ENCODE peak calls at places on chromosome 11, in four cellular contexts. V, H, F and R are unnamed samples.

GRCh38 chr11:119643878-119644225 is 85.1 kb downstream of the NECTIN1 start:
- DNase-seq in V (no peak), H (no peak), F (no peak), R (no peak)

GRCh38 chr11:44693654-44694119 is 33.1 kb upstream of the TSPAN18 start:
- DNase-seq in F (no peak), H (no peak), V (peak; percentile 26), R (no peak)

GRCh38 chr11:27040302-27041115 is at the start of gene BBOX1:
- DNase-seq in F (no peak), V (no peak), H (no peak), R (no peak)

GRCh38 chr11:119222308-119222707 is 16.2 kb downstream of the CBL start:
- DNase-seq in V (no peak), F (no peak), H (no peak), R (peak; percentile 72)

GRCh38 chr11:26823963-26824362 is 102.1 kb upstream of the SLC5A12 start:
- DNase-seq in H (no peak), V (no peak), F (no peak), R (no peak)

GRCh38 chr11:16738198-16738948 is at the start of gene C11orf58:
- DNase-seq in H (peak; percentile 92), F (peak; percentile 98), V (peak; percentile 98), R (peak; percentile 98)

GRCh38 chr11:119065369-119065768 is 2.2 kb upstream of the VPS11 start:
- DNase-seq in H (no peak), V (peak; percentile 43), F (peak; percentile 53), R (peak; percentile 65)

GRCh38 chr11:106727261-106727660 is 291.0 kb downstream of the GUCY1A2 start:
- DNase-seq in F (no peak), H (no peak), V (no peak), R (no peak)

GRCh38 chr11:64003807-64004589 is 17.8 kb downstream of the OTUB1 start:
- DNase-seq in V (no peak), F (no peak), H (no peak), R (peak; percentile 15)

GRCh38 chr11:126061707-126062678 is 673 bp downstream of the CDON start:
- DNase-seq in V (peak; percentile 83), F (peak; percentile 32), H (peak; percentile 23), R (peak; percentile 76)

GRCh38 chr11:96275807-96276594 is 67.0 kb downstream of the MAML2 start:
- DNase-seq in H (no peak), F (no peak), V (no peak), R (peak; percentile 25)

GRCh38 chr11:59918987-59919589 is 19.1 kb upstream of the OOSP1 start:
- DNase-seq in H (peak; percentile 56), V (peak; percentile 33), F (peak; percentile 57), R (peak; percentile 85)

GRCh38 chr11:86678296-86678695 is 5.9 kb upstream of the ME3 start:
- DNase-seq in H (no peak), F (no peak), V (peak; percentile 88), R (no peak)

GRCh38 chr11:117618956-117619355 is 178.1 kb downstream of the DSCAML1 start:
- DNase-seq in H (no peak), F (no peak), V (peak; percentile 58), R (no peak)

GRCh38 chr11:75510011-75510595 is 15.6 kb downstream of the GDPD5 start:
- DNase-seq in H (no peak), V (no peak), F (no peak), R (no peak)

GRCh38 chr11:59654893-59655292 is 13.9 kb downstream of the PATL1 start:
- DNase-seq in F (no peak), V (no peak), H (no peak), R (no peak)

GRCh38 chr11:69576069-69576782 is 64.7 kb upstream of the CCND1 start:
- DNase-seq in F (no peak), V (no peak), H (no peak), R (no peak)

GRCh38 chr11:116960916-116961315 is 123.5 kb upstream of the APOA1 start:
- DNase-seq in F (no peak), H (peak; percentile 8), V (peak; percentile 5), R (peak; percentile 73)

GRCh38 chr11:44964526-44965209 is 14.0 kb upstream of the TP53I11 start:
- DNase-seq in V (peak; percentile 72), H (no peak), F (no peak), R (no peak)

GRCh38 chr11:65559951-65560537 is 1.9 kb upstream of the LTBP3 start:
- DNase-seq in H (peak; percentile 89), V (no peak), F (no peak), R (peak; percentile 90)

GRCh38 chr11:45113807-45114206 is 32.6 kb upstream of the PRDM11 start:
- DNase-seq in F (no peak), H (no peak), V (no peak), R (no peak)

GRCh38 chr11:27995082-27995481 is 112.9 kb downstream of the KIF18A start:
- DNase-seq in V (no peak), F (no peak), H (no peak), R (peak; percentile 78)

GRCh38 chr11:77750757-77751156 is 69.8 kb downstream of the RSF1 start:
- DNase-seq in F (no peak), V (no peak), H (no peak), R (no peak)

GRCh38 chr11:125532668-125533067 is 36.6 kb upstream of the FEZ1 start:
- DNase-seq in V (no peak), H (no peak), F (no peak), R (no peak)

GRCh38 chr11:119706887-119707286 is 22.1 kb downstream of the NECTIN1 start:
- DNase-seq in H (no peak), V (peak; percentile 45), F (no peak), R (no peak)

GRCh38 chr11:61488651-61489291 is 19.8 kb upstream of the LRRC10B start:
- DNase-seq in F (no peak), H (no peak), V (peak; percentile 70), R (peak; percentile 38)

GRCh38 chr11:13277719-13278619 is at the start of gene BMAL1:
- DNase-seq in V (peak; percentile 50), H (no peak), F (peak; percentile 51), R (peak; percentile 67)

GRCh38 chr11:13278620-13279486 is 1.3 kb downstream of the BMAL1 start:
- DNase-seq in F (peak; percentile 10), V (peak; percentile 66), H (no peak), R (peak; percentile 40)

GRCh38 chr11:13276454-13276851 is 1.1 kb upstream of the BMAL1 start:
- DNase-seq in H (no peak), V (no peak), F (no peak), R (no peak)

GRCh38 chr11:13279487-13279834 is 1.9 kb downstream of the BMAL1 start:
- DNase-seq in V (no peak), H (no peak), F (no peak), R (no peak)

DNA sequence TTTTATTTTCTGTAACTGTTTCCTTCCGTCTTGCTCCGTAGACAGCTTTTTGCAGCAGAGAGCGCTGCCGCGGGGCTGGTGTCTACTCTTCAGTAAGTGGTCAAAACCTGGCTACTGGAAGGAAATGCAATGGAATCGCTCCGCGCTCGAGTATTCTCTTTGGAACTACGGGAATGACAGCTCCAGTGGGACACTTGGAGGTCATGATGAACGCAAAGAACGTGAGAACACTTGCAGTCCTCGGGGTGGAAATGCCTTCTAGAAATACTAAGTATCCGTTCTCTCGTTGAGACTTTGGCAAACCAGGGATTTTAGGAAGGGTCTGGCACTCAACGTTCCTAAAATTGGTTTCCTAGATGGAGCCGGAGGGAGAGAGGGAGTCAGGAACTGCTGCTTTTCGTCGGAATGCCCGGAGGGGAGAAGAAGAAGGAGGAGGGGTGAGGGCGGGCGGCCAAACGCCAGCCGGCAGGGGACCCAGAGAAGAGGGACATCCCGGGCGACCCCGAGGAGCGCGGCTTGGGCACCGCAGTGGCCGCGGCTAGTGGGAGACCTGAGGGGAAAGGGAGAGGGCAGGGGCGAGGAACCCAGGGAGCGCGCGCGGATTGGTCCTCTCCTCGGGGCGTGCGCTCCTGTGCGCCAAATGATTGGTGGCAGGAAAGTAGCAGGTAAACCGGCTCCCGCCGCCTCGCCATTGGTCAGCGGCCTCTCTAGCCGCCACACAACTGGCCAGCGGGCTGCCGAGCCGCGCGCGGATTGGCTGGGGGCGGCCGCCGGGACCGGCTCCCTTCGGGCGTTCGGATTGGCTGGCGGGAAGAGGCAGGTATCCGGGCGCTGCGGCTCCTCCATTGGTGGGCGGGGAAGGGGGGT is 505 bp upstream of the BMAL1 start:
- DNase-seq in F (peak; percentile 97), H (peak; percentile 94), V (peak; percentile 99), R (peak; percentile 99)
- TF ChIP-seq EZH2 in F (no peak), H (no peak), V (peak; percentile 64), R (no peak)

GRCh38 chr11:8685820-8686219 is 3.2 kb downstream of the RPL27A start:
- DNase-seq in F (no peak), H (no peak), V (no peak), R (no peak)
- H3K4me1 ChIP-seq in F (peaks cover 40% of the 10 kb centered on the region), H (peaks cover 64% of the 10 kb centered on the region), V (peaks cover 30% of the 10 kb centered on the region), R (peaks cover 30% of the 10 kb centered on the region)

GRCh38 chr11:76734456-76735217 is 48.5 kb upstream of the TSKU start:
- DNase-seq in V (no peak), F (no peak), H (no peak), R (no peak)

GRCh38 chr11:76735218-76735480 is 48.0 kb upstream of the TSKU start:
- DNase-seq in V (no peak), H (no peak), F (no peak), R (no peak)

GRCh38 chr11:76736773-76737495 is 46.2 kb upstream of the TSKU start:
- DNase-seq in H (no peak), F (no peak), V (no peak), R (no peak)

GRCh38 chr11:76736266-76736665 is 46.9 kb upstream of the TSKU start:
- DNase-seq in H (no peak), F (no peak), V (no peak), R (no peak)

DNA sequence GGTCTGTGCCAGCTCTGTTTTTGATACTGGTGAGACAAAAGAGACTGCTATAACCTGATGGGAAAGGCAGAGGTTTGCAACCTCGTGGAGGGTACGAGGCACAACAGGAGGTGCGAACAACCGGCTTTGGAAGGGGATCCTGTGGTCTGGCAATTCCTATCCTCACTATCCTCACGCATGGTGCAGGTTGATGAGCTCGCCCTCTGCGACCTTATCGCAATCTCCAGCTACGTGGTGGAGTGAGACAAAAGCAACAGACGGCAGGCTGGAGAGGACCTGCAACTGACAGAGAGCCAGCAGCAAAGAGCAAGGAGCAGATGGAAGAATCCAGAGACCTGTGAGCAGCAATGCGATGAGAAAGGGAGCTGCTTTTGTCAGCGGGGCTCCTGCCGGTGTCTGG is 47.3 kb upstream of the TSKU start:
- DNase-seq in V (no peak), F (no peak), H (no peak), R (no peak)
- H2AFZ ChIP-seq in V (no peak overlapping the region), F (no peak overlapping the region), H (no peak overlapping the region), R (no peak overlapping the region)

GRCh38 chr11:115503886-115504278 is 333 bp downstream of the CADM1 start:
- DNase-seq in F (no peak), H (no peak), V (no peak), R (no peak)

GRCh38 chr11:115504279-115505158 is at the start of gene CADM1:
- DNase-seq in F (peak; percentile 97), V (peak; percentile 99), H (no peak), R (peak; percentile 85)

GRCh38 chr11:115502636-115503082 is 1.6 kb downstream of the CADM1 start:
- DNase-seq in F (no peak), H (no peak), V (no peak), R (peak; percentile 0)

GRCh38 chr11:115501895-115502589 is 2.2 kb downstream of the CADM1 start:
- DNase-seq in F (peak; percentile 81), V (peak; percentile 53), H (no peak), R (no peak)

GRCh38 chr11:115503083-115503885 is 931 bp downstream of the CADM1 start:
- DNase-seq in V (peak; percentile 85), F (peak; percentile 79), H (no peak), R (peak; percentile 51)
- TF ChIP-seq EZH2 in V (no peak), F (no peak), H (no peak), R (no peak)

GRCh38 chr11:123439616-123440015 is 9.5 kb downstream of the GRAMD1B start:
- DNase-seq in F (no peak), V (no peak), H (no peak), R (no peak)
- H3K4me1 ChIP-seq in F (peaks cover 8% of the 10 kb centered on the region), V (peaks cover 28% of the 10 kb centered on the region), H (no peaks in the 10 kb centered on the region), R (peaks cover 25% of the 10 kb centered on the region)